ENCODE peak calls at places on chromosomes 6 and 20, in five cellular contexts. J is H9, N is IMR-90, F is H1, D is mesendoderm. R is an unnamed sample.
A peak's percentile ranks its signal among the peaks of the same experiment; 100 is the strongest.

GRCh38 chr6:105645958-105646357 is 243.1 kb upstream of the PREP start:
- DNase-seq in J (no peak), N (no peak), F (no peak), D (no peak), R (no peak)

GRCh38 chr6:73798592-73798991 is 102.6 kb downstream of the CD109 start:
- DNase-seq in J (peak; percentile 36), N (peak; percentile 99), F (no peak), D (peak; percentile 88), R (no peak)

GRCh38 chr20:35091808-35092523 is 641 bp downstream of the TRPC4AP start:
- DNase-seq in J (no peak), N (peak; percentile 16), F (no peak), D (peak; percentile 10), R (no peak)

GRCh38 chr20:1203630-1204029 is 376 bp downstream of the C20orf202 start:
- DNase-seq in J (no peak), N (no peak), F (no peak), D (no peak), R (no peak)

GRCh38 chr6:95280690-95281273 is 296.6 kb upstream of the MANEA start:
- DNase-seq in J (no peak), N (peak; percentile 36), F (no peak), D (peak; percentile 46), R (peak; percentile 12)

GRCh38 chr6:7541175-7542064 is at the start of gene DSP:
- DNase-seq in J (peak; percentile 78), N (no peak), F (peak; percentile 83), D (peak; percentile 84), R (peak; percentile 61)

GRCh38 chr6:159255434-159255951 is 86.3 kb downstream of the FNDC1 start:
- DNase-seq in J (no peak), N (no peak), F (no peak), D (no peak), R (no peak)

GRCh38 chr6:113184736-113185135 is 672.4 kb upstream of the MARCKS start:
- DNase-seq in J (no peak), N (peak; percentile 9), F (no peak), D (no peak), R (no peak)

GRCh38 chr6:165515963-165516624 is 146.9 kb downstream of the PDE10A start:
- DNase-seq in J (no peak), N (peak; percentile 78), F (no peak), D (no peak), R (no peak)

GRCh38 chr6:135832186-135832585 is 19.3 kb upstream of the PDE7B start:
- DNase-seq in J (no peak), N (no peak), F (no peak), D (no peak), R (no peak)

GRCh38 chr6:166900130-166900708 is 56.1 kb downstream of the RNASET2 start:
- DNase-seq in J (no peak), N (no peak), F (no peak), D (no peak), R (no peak)

GRCh38 chr6:76174722-76175121 is 102.3 kb upstream of the IMPG1 start:
- DNase-seq in J (no peak), N (no peak), F (no peak), D (no peak), R (no peak)

GRCh38 chr20:56974499-56975250 is 291.8 kb downstream of the BMP7 start:
- DNase-seq in J (peak; percentile 77), N (peak; percentile 37), F (peak; percentile 84), D (peak; percentile 82), R (peak; percentile 81)

GRCh38 chr6:28105286-28105685 is 19.1 kb upstream of the ZSCAN16 start:
- DNase-seq in J (no peak), N (no peak), F (no peak), D (peak; percentile 36), R (no peak)

GRCh38 chr20:57727863-57728262 is 18.0 kb upstream of the PMEPA1 start:
- DNase-seq in J (no peak), N (no peak), F (no peak), D (no peak), R (no peak)

GRCh38 chr6:136967874-136968752 is 46.0 kb downstream of the SLC35D3 start:
- DNase-seq in J (peak; percentile 84), N (peak; percentile 58), F (peak; percentile 81), D (peak; percentile 89), R (peak; percentile 57)

GRCh38 chr20:56429496-56429895 is 17.4 kb downstream of the CASS4 start:
- DNase-seq in J (no peak), N (peak; percentile 94), F (no peak), D (no peak), R (no peak)

GRCh38 chr6:44245912-44246662 is 814 bp upstream of the HSP90AB1 start:
- DNase-seq in J (peak; percentile 99), N (peak; percentile 81), F (peak; percentile 99), D (peak; percentile 98), R (peak; percentile 95)

GRCh38 chr20:24627926-24628325 is 158.5 kb downstream of the SYNDIG1 start:
- DNase-seq in J (no peak), N (no peak), F (no peak), D (no peak), R (no peak)

GRCh38 chr20:24627291-24627690 is 157.9 kb downstream of the SYNDIG1 start:
- DNase-seq in J (no peak), N (no peak), F (peak; percentile 13), D (no peak), R (no peak)

GRCh38 chr20:24629668-24630067 is 160.2 kb downstream of the SYNDIG1 start:
- DNase-seq in J (no peak), N (no peak), F (no peak), D (no peak), R (no peak)

GRCh38 chr20:24630486-24631172 is 161.2 kb downstream of the SYNDIG1 start:
- DNase-seq in J (no peak), N (no peak), F (peak; percentile 14), D (no peak), R (no peak)

DNA sequence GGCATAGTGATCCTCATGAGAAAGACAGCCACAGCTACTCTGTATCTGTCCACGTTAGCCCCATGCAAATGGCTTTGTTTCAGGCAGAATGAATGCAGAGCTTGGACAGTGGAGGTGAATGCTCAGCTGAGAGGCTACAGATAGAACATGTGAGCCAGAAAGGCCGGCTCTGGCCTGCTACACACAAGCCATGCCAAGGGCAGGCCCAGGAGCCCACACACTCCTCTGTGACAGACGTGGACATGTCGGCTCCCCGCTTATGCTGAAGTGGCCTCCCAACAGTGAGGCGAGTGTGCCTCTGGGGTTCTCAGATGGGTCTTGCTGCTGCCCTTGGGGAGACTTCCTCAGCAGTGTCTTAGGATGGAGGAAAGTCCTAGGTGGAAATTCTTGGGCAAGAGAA is 159.6 kb downstream of the SYNDIG1 start:
- DNase-seq in J (no peak), N (no peak), F (peak; percentile 14), D (no peak), R (no peak)
- H3K27ac ChIP-seq in J (no peak overlapping the region), N (no peak overlapping the region), F (no peak overlapping the region), D (no peak overlapping the region), R (no peak overlapping the region)

GRCh38 chr6:5192135-5192794 is 68.5 kb downstream of the LYRM4 start:
- DNase-seq in J (no peak), N (no peak), F (no peak), D (no peak), R (no peak)
- H3K4ac ChIP-seq in J (no peak overlapping the region), N (peak overlapping the region; percentile 30), F (no peak overlapping the region), D (no peak overlapping the region), R (no peak overlapping the region)

GRCh38 chr20:31869673-31869941 is 720 bp downstream of the DUSP15 start:
- DNase-seq in J (no peak), N (no peak), F (no peak), D (no peak), R (no peak)

GRCh38 chr20:31870703-31871601 is 518 bp downstream of the TTLL9 start:
- DNase-seq in J (no peak), N (no peak), F (peak; percentile 48), D (no peak), R (no peak)

GRCh38 chr20:31871602-31871954 is 1.1 kb downstream of the TTLL9 start:
- DNase-seq in J (no peak), N (no peak), F (no peak), D (no peak), R (no peak)

GRCh38 chr20:31868853-31869672 is 1.3 kb downstream of the DUSP15 start:
- DNase-seq in J (no peak), N (no peak), F (peak; percentile 42), D (no peak), R (no peak)

GRCh38 chr20:31869942-31870702 is at the start of the genes DUSP15 and TTLL9:
- DNase-seq in J (no peak), N (no peak), F (peak; percentile 79), D (no peak), R (peak; percentile 42)
- H2BK15ac ChIP-seq in J (no peak within 1 kb of the TSS), N (no peak within 1 kb of the TSS), F (no peak within 1 kb of the TSS), D (no peak within 1 kb of the TSS), R (peak within 1 kb of the TSS; percentile 24)

GRCh38 chr6:155882527-155883333 is 427.1 kb upstream of the NOX3 start:
- DNase-seq in J (no peak), N (peak; percentile 21), F (no peak), D (no peak), R (no peak)
- H3K27ac ChIP-seq in J (no peak overlapping the region), N (peak overlapping the region; percentile 83), F (no peak overlapping the region), D (no peak overlapping the region), R (no peak overlapping the region)

DNA sequence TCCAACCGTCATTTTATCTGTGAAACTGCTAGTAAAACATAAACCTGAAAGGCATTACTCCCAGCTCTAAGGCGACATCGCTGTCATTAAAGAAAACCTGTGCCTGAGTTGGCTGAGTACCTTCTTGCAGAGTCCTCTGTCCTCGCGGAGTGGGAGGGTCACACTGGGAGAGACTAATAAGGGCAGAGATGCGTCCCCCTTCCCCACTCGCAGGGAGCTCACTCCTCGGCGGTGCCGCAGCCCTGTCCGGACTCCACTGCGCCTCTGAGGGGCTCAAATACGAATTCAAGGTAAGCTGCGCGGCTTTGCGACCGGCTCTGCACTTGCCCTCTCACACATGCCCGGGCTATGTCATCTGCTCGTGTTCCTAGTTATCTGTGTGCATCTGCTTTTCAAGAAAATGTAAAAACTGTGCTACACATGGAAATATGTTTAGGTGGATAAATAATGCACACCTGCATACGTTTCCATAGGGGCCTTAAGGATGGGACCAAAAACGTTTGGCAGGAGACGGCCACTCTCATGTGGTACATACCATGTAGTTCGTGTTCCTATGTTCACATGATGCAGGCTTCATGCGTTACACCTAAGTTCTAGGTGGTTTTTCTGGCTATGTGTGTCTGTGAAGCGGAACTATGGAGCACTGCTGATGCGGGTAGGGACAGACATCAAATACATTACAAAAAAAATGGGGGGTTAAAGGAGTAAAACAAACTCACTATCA is at the start of gene COL19A1:
- DNase-seq in J (peak; percentile 56), N (no peak), F (peak; percentile 60), D (peak; percentile 55), R (peak; percentile 32)
- H3K4ac ChIP-seq in J (no peak within 1 kb of the TSS), N (no peak within 1 kb of the TSS), F (no peak within 1 kb of the TSS), D (no peak within 1 kb of the TSS), R (no peak within 1 kb of the TSS)

GRCh38 chr6:36822506-36823269 is 16.6 kb downstream of the CPNE5 start:
- DNase-seq in J (no peak), N (no peak), F (no peak), D (no peak), R (no peak)
- H2BK15ac ChIP-seq in J (no peak overlapping the region), N (no peak overlapping the region), F (no peak overlapping the region), D (no peak overlapping the region), R (peak overlapping the region; percentile 18)

GRCh38 chr20:36481380-36482043 is 59.8 kb upstream of the MYL9 start:
- DNase-seq in J (no peak), N (no peak), F (no peak), D (peak; percentile 40), R (no peak)

GRCh38 chr20:36480456-36481048 is 60.8 kb upstream of the MYL9 start:
- DNase-seq in J (no peak), N (no peak), F (no peak), D (no peak), R (no peak)

GRCh38 chr20:36483205-36483918 is 58.0 kb upstream of the MYL9 start:
- DNase-seq in J (no peak), N (no peak), F (no peak), D (no peak), R (no peak)

GRCh38 chr20:36483919-36484808 is 57.2 kb upstream of the MYL9 start:
- DNase-seq in J (no peak), N (peak; percentile 75), F (no peak), D (no peak), R (no peak)

GRCh38 chr20:36482044-36482473 is 59.3 kb upstream of the MYL9 start:
- DNase-seq in J (no peak), N (no peak), F (no peak), D (no peak), R (no peak)
- H3K27ac ChIP-seq in J (no peak overlapping the region), N (no peak overlapping the region), F (no peak overlapping the region), D (no peak overlapping the region), R (no peak overlapping the region)

R was measured in neuronal stem cell.